ENCODE peak calls at places on chromosomes 7 and 10, in five cellular contexts. W, T, G, V and B are unnamed samples.

GRCh38 chr10:75291800-75292199 is 56.0 kb upstream of the COMTD1 start:
- DNase-seq in W (no peak), T (no peak), G (no peak), V (no peak), B (no peak)

GRCh38 chr10:35504132-35504531 is 101.0 kb upstream of the GJD4 start:
- DNase-seq in W (no peak), T (no peak), G (no peak), V (no peak), B (no peak)

GRCh38 chr10:75228834-75229233 is 6.9 kb downstream of the COMTD1 start:
- DNase-seq in W (peak; percentile 24), T (no peak), G (peak; percentile 32), V (no peak), B (no peak)

GRCh38 chr7:18520450-18521235 is 25.1 kb downstream of the HDAC9 start:
- DNase-seq in W (peak; percentile 72), T (no peak), G (peak; percentile 38), V (peak; percentile 43), B (no peak)

GRCh38 chr7:123660514-123661354 is 5.1 kb downstream of the LMOD2 start:
- DNase-seq in W (no peak), T (no peak), G (no peak), V (no peak), B (no peak)

GRCh38 chr7:107394301-107394700 is 75.6 kb upstream of the GPR22 start:
- DNase-seq in W (peak; percentile 23), T (no peak), G (no peak), V (no peak), B (no peak)

GRCh38 chr10:125257521-125258105 is 97.2 kb upstream of the CTBP2 start:
- DNase-seq in W (no peak), T (no peak), G (no peak), V (no peak), B (no peak)

GRCh38 chr10:113849140-113849803 is 4.6 kb downstream of the DCLRE1A start:
- DNase-seq in W (no peak), T (no peak), G (no peak), V (no peak), B (no peak)

GRCh38 chr7:73613954-73614735 is 10.2 kb downstream of the MLXIPL start:
- DNase-seq in W (no peak), T (no peak), G (peak; percentile 62), V (no peak), B (no peak)

GRCh38 chr7:43112941-43113621 is 634 bp downstream of the HECW1 start:
- DNase-seq in W (peak; percentile 63), T (no peak), G (peak; percentile 46), V (no peak), B (peak; percentile 28)

GRCh38 chr7:116227678-116228239 is 17.4 kb downstream of the TES start:
- DNase-seq in W (peak; percentile 85), T (no peak), G (peak; percentile 65), V (no peak), B (no peak)

GRCh38 chr7:5139998-5140397 is 50.0 kb upstream of the WIPI2 start:
- DNase-seq in W (peak; percentile 11), T (no peak), G (peak; percentile 42), V (no peak), B (peak; percentile 19)

GRCh38 chr7:50782376-50783208 is at the start of gene GRB10:
- DNase-seq in W (peak; percentile 36), T (peak; percentile 2), G (no peak), V (no peak), B (peak; percentile 27)

GRCh38 chr10:114526497-114527238 is 122.4 kb upstream of the AFAP1L2 start:
- DNase-seq in W (peak; percentile 55), T (peak; percentile 87), G (peak; percentile 93), V (peak; percentile 59), B (peak; percentile 53)

GRCh38 chr10:132515811-132516726 is 21.5 kb upstream of the INPP5A start:
- DNase-seq in W (no peak), T (no peak), G (no peak), V (no peak), B (no peak)

GRCh38 chr7:142470336-142470830 is 212.5 kb upstream of the PRSS58 start:
- DNase-seq in W (no peak), T (no peak), G (no peak), V (no peak), B (no peak)

GRCh38 chr10:24556746-24557742 is 166.6 kb downstream of the ARHGAP21 start:
- DNase-seq in W (peak; percentile 84), T (no peak), G (peak; percentile 76), V (no peak), B (no peak)

GRCh38 chr10:125014984-125015944 is 73.3 kb downstream of the ZRANB1 start:
- DNase-seq in W (peak; percentile 37), T (no peak), G (no peak), V (no peak), B (no peak)

GRCh38 chr10:35606423-35606822 is 1.3 kb downstream of the GJD4 start:
- DNase-seq in W (peak; percentile 75), T (no peak), G (peak; percentile 48), V (no peak), B (no peak)

GRCh38 chr10:131981429-131982184 is at the start of gene BNIP3:
- DNase-seq in W (peak; percentile 94), T (peak; percentile 97), G (peak; percentile 91), V (peak; percentile 94), B (peak; percentile 97)

GRCh38 chr7:39624202-39624807 is 933 bp downstream of the RALA start:
- DNase-seq in W (peak; percentile 61), T (peak; percentile 7), G (peak; percentile 52), V (no peak), B (no peak)

GRCh38 chr10:91536101-91536500 is 96.8 kb downstream of the PPP1R3C start:
- DNase-seq in W (peak; percentile 81), T (no peak), G (no peak), V (no peak), B (no peak)

GRCh38 chr10:114239117-114239993 is at the start of gene VWA2:
- DNase-seq in W (no peak), T (peak; percentile 2), G (no peak), V (no peak), B (peak; percentile 66)

GRCh38 chr7:16753102-16753931 is at the start of gene TSPAN13:
- DNase-seq in W (peak; percentile 27), T (peak; percentile 27), G (peak; percentile 95), V (no peak), B (peak; percentile 92)

GRCh38 chr10:31830887-31831286 is 97.7 kb downstream of the ARHGAP12 start:
- DNase-seq in W (peak; percentile 73), T (no peak), G (peak; percentile 12), V (no peak), B (no peak)

GRCh38 chr10:96695366-96695765 is 24.9 kb downstream of the PIK3AP1 start:
- DNase-seq in W (no peak), T (no peak), G (no peak), V (no peak), B (no peak)

GRCh38 chr10:126919426-126919825 is 14.2 kb downstream of the DOCK1 start:
- DNase-seq in W (no peak), T (no peak), G (no peak), V (no peak), B (no peak)

GRCh38 chr7:71186535-71186934 is 54.6 kb downstream of the GALNT17 start:
- DNase-seq in W (no peak), T (no peak), G (no peak), V (no peak), B (no peak)

GRCh38 chr7:71184136-71184535 is 52.2 kb downstream of the GALNT17 start:
- DNase-seq in W (no peak), T (no peak), G (no peak), V (no peak), B (no peak)

GRCh38 chr7:71182536-71182935 is 50.6 kb downstream of the GALNT17 start:
- DNase-seq in W (no peak), T (no peak), G (no peak), V (no peak), B (no peak)

DNA sequence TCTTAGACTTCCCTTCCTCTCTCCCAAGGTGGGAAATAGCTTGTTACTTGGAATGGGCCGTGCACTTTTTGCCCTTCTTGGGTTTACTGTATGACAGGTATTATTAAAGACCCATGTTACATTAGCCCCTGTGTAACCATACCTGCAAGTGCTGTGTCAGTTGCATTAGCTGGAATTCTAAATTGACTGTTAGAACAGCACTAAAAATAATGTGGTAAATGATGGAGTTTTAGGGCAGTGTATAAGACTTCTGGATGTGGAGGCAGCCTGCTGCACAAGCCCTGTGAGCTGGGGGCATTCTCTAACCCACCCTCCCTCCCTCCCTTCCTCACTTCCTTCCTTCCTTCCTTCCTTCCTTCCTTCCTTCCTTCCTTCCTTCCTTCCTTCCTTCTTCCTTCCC is 52.7 kb downstream of the GALNT17 start:
- DNase-seq in W (no peak), T (no peak), G (no peak), V (no peak), B (no peak)
- TF ChIP-seq CTCF in W (no peak), T (no peak), G (no peak), V (no peak), B (no peak)

GRCh38 chr7:22549667-22550513 is 49.9 kb upstream of the STEAP1B start:
- DNase-seq in W (no peak), T (no peak), G (peak; percentile 45), V (no peak), B (peak; percentile 73)
- TF ChIP-seq CTCF in W (peak; percentile 67), T (no peak), G (peak; percentile 52), V (peak; percentile 59), B (peak; percentile 84)

GRCh38 chr7:44489955-44490350 is 505 bp downstream of the NUDCD3 start:
- DNase-seq in W (peak; percentile 39), T (peak; percentile 52), G (peak; percentile 30), V (no peak), B (no peak)

GRCh38 chr7:44486693-44487092 is 3.8 kb downstream of the NUDCD3 start:
- DNase-seq in W (peak; percentile 53), T (no peak), G (peak; percentile 49), V (peak; percentile 52), B (no peak)

GRCh38 chr7:44488955-44489354 is 1.5 kb downstream of the NUDCD3 start:
- DNase-seq in W (no peak), T (no peak), G (no peak), V (no peak), B (no peak)

GRCh38 chr7:44491229-44491628 is 771 bp upstream of the NUDCD3 start:
- DNase-seq in W (no peak), T (no peak), G (no peak), V (no peak), B (no peak)

GRCh38 chr7:44490351-44491200 is at the start of gene NUDCD3:
- DNase-seq in W (peak; percentile 88), T (peak; percentile 78), G (peak; percentile 84), V (peak; percentile 83), B (peak; percentile 66)
- TF ChIP-seq CTCF in W (peak; percentile 21), T (peak; percentile 28), G (no peak), V (peak; percentile 11), B (peak; percentile 6)

GRCh38 chr7:28163955-28164354 is 16.6 kb downstream of the JAZF1 start:
- DNase-seq in W (peak; percentile 99), T (no peak), G (no peak), V (no peak), B (no peak)
- TF ChIP-seq CTCF in W (peak; percentile 10), T (no peak), G (no peak), V (no peak), B (no peak)